ENCODE peak calls at places on chromosomes 16 and 17, in ten cellular contexts. U is psoas muscle, B is dorsolateral prefrontal cortex, S is MM.1S, E is AG04450, P is ovary, O is H9, T is heart right ventricle, I is IMR-90, G is tibial nerve. N is an unnamed sample.

GRCh38 chr17:79960788-79961522 is 74.7 kb downstream of the TBC1D16 start:
- DNase-seq in U (no peak), B (no peak), S (no peak), E (no peak), P (no peak), O (no peak), T (no peak), I (peak; percentile 26), G (no peak), N (no peak)

GRCh38 chr16:88957887-88958577 is 19.0 kb downstream of the CBFA2T3 start:
- DNase-seq in U (peak; percentile 58), B (no peak), S (no peak), E (no peak), P (no peak), O (no peak), T (peak; percentile 36), I (no peak), G (no peak), N (no peak)

GRCh38 chr17:62692721-62693431 is 65.4 kb downstream of the MRC2 start:
- DNase-seq in U (peak; percentile 64), B (no peak), S (no peak), E (no peak), P (no peak), O (peak; percentile 86), T (no peak), I (no peak), G (no peak), N (no peak)

GRCh38 chr17:46154151-46154816 is 38.9 kb downstream of the KANSL1 start:
- DNase-seq in U (no peak), B (no peak), S (no peak), E (no peak), P (no peak), O (no peak), T (no peak), I (peak; percentile 38), G (no peak), N (no peak)

GRCh38 chr17:49121696-49122292 is 10.8 kb upstream of the B4GALNT2 start:
- DNase-seq in U (no peak), B (no peak), S (no peak), E (no peak), P (no peak), O (no peak), T (no peak), I (no peak), G (no peak), N (no peak)

GRCh38 chr17:15944720-15945492 is at the start of gene ADORA2B:
- DNase-seq in U (peak; percentile 71), B (peak; percentile 30), S (no peak), E (no peak), P (peak; percentile 61), O (peak; percentile 88), T (peak; percentile 66), I (peak; percentile 71), G (no peak), N (no peak)

GRCh38 chr16:50933257-50933656 is 191.4 kb downstream of the CYLD start:
- DNase-seq in U (no peak), B (no peak), S (no peak), E (no peak), P (no peak), O (no peak), T (no peak), I (no peak), G (no peak), N (no peak)

GRCh38 chr17:66268247-66268927 is 34.0 kb upstream of the PRKCA start:
- DNase-seq in U (no peak), B (no peak), S (no peak), E (peak; percentile 65), P (no peak), O (no peak), T (no peak), I (peak; percentile 89), G (no peak), N (no peak)

GRCh38 chr17:35313875-35314409 is 59.5 kb downstream of the SLFN11 start:
- DNase-seq in U (peak; percentile 73), B (no peak), S (no peak), E (no peak), P (peak; percentile 20), O (peak; percentile 42), T (peak; percentile 79), I (no peak), G (no peak), N (no peak)

DNA sequence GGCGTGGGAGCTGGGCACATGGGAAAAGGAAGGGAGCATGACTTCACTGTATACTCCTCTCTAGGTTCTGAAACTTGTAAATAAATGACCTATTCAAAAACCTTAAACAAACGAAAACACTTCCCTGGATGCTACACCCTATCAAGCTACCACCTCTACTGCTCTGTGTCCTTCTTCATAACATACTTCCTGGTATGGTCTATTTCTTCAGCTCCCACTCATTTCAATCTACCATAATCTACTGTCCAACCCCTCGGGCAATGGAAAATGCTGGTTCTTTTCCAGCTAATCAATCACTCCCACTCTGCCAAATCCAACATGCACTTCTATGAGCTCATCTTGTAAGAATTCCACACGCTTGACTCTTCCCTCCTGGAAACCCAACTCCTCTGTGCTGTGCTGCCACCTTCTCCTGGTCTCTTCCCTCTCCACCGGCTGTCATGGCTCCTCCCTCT is 42.4 kb downstream of the AMFR start:
- DNase-seq in U (no peak), B (no peak), S (no peak), E (peak; percentile 43), P (no peak), O (no peak), T (no peak), I (peak; percentile 87), G (no peak), N (peak; percentile 39)
- H3K27ac ChIP-seq in U (no peak overlapping the region), B (no peak overlapping the region), S (no peak overlapping the region), E (no peak overlapping the region), P (no peak overlapping the region), O (no peak overlapping the region), T (no peak overlapping the region), I (no peak overlapping the region), G (no peak overlapping the region), N (peak overlapping the region; percentile 70)

DNA sequence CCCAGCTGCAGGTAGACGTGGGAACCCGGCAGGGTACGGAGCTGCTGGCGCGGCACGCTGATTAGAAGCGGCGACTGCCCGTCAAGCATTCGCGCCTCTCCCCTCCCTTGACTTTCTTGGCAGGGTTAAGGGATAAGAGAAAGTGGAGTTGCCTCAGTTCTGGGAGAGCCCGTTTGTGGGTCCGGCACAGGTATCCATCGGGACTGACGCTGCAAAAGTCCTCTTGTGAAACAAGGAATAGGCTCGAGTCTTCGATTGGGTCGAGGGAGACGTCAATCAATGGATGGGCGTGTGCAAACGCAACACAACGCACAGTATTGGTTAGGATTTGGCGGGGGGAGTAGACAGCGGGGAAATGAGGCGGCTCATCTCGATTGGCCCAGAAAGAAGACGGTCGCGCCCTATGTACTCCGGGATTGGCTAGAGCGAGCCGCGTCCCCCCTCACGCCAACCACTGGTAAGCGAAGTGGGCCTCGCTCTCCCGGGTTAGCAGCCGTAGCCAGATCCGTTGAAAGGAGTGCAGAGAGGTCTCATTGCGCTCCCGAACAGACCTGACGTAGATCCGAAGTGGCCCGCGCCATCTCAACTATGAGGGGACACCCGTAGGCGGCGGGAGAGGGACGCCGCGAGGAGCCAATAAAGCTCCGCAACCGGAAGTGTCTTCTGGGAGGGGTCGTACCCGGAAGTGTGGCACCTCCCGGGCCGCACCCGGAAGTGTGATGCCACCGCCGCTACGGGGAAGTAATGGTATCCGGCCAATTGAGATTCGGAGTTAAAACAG is at the start of gene MON1B:
- DNase-seq in U (peak; percentile 99), B (peak; percentile 98), S (peak; percentile 91), E (peak; percentile 96), P (peak; percentile 95), O (peak; percentile 99), T (peak; percentile 95), I (peak; percentile 98), G (peak; percentile 96), N (peak; percentile 97)
- TF ChIP-seq CTCF in U (peak; percentile 21), B (no peak), S (no peak), E (peak; percentile 20), P (no peak), O (no peak), T (no peak), I (peak; percentile 5), G (no peak), N (peak; percentile 25)

GRCh38 chr16:8631373-8631772 is 9.9 kb downstream of the METTL22 start:
- DNase-seq in U (no peak), B (no peak), S (no peak), E (no peak), P (no peak), O (no peak), T (no peak), I (no peak), G (no peak), N (no peak)
- H3K27ac ChIP-seq in U (no peak overlapping the region), B (no peak overlapping the region), S (no peak overlapping the region), E (no peak overlapping the region), P (no peak overlapping the region), O (no peak overlapping the region), T (no peak overlapping the region), I (no peak overlapping the region), G (no peak overlapping the region), N (no peak overlapping the region)

GRCh38 chr16:72021043-72021442 is 12.5 kb downstream of the DHODH start:
- DNase-seq in U (no peak), B (no peak), S (no peak), E (no peak), P (no peak), O (peak; percentile 80), T (no peak), I (no peak), G (no peak), N (no peak)
- TF ChIP-seq CTCF in U (no peak), B (no peak), S (no peak), E (peak; percentile 47), P (no peak), O (peak; percentile 81), T (no peak), I (peak; percentile 12), G (no peak), N (no peak)

GRCh38 chr17:76189741-76190140 is 48.7 kb upstream of the FOXJ1 start:
- DNase-seq in U (no peak), B (no peak), S (no peak), E (no peak), P (no peak), O (peak; percentile 67), T (no peak), I (no peak), G (no peak), N (no peak)

GRCh38 chr17:76193616-76194015 is 46.7 kb downstream of the RNF157 start:
- DNase-seq in U (no peak), B (no peak), S (peak; percentile 56), E (no peak), P (no peak), O (no peak), T (no peak), I (no peak), G (no peak), N (no peak)

GRCh38 chr17:76191891-76192290 is 48.4 kb downstream of the RNF157 start:
- DNase-seq in U (no peak), B (no peak), S (peak; percentile 90), E (no peak), P (no peak), O (no peak), T (no peak), I (no peak), G (no peak), N (no peak)

GRCh38 chr17:76188213-76189060 is 47.4 kb upstream of the FOXJ1 start:
- DNase-seq in U (no peak), B (no peak), S (peak; percentile 44), E (no peak), P (no peak), O (no peak), T (no peak), I (peak; percentile 13), G (no peak), N (no peak)

DNA sequence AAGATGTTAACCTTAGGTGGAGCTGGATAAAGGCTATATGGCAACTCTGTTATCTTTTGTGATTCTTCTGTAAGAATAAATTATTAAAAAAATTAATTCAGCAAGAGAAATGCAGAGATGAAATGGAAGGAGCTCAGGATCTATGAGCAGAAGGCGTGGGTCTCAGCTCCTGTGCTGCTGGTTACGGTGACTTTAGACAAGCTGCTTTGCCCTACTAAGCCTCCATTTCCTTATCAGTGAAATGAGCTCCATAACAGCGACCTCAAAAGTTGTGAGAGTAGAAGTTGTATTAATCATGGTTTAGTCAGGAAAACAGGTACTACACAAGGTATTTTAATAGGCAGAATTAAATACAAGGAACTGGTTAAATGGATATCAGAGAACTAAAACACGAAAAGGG is 48.2 kb upstream of the FOXJ1 start:
- DNase-seq in U (no peak), B (no peak), S (no peak), E (no peak), P (no peak), O (no peak), T (no peak), I (no peak), G (no peak), N (no peak)
- H3K27ac ChIP-seq in U (no peak overlapping the region), B (no peak overlapping the region), S (no peak overlapping the region), E (no peak overlapping the region), P (no peak overlapping the region), O (no peak overlapping the region), T (no peak overlapping the region), I (no peak overlapping the region), G (no peak overlapping the region), N (no peak overlapping the region)

N was measured in breast epithelium.